ENCODE peak calls at places on chromosome 17, in six cellular contexts. J, Y, W, I, U and P are unnamed samples. For H3K36me3, the result is how much of the 10 kb centered on the place peaks cover.

GRCh38 chr17:1147664-1148063 is 32.1 kb downstream of the ABR start:
- DNase-seq in J (peak), Y (no peak), W (peak), I (peak), U (no peak), P (no peak)

GRCh38 chr17:72665841-72666518 is 426.5 kb downstream of the SLC39A11 start:
- DNase-seq in J (no peak), Y (no peak), W (no peak), I (no peak), U (no peak), P (no peak)

GRCh38 chr17:81392909-81393654 is 2.2 kb upstream of the BAHCC1 start:
- DNase-seq in J (peak), Y (no peak), W (no peak), I (no peak), U (no peak), P (no peak)

GRCh38 chr17:17104494-17104893 is 62.2 kb downstream of the MPRIP start:
- DNase-seq in J (no peak), Y (no peak), W (no peak), I (no peak), U (no peak), P (no peak)

GRCh38 chr17:40191237-40192208 is 14.3 kb downstream of the RAPGEFL1 start:
- DNase-seq in J (peak), Y (peak), W (peak), I (peak), U (peak), P (no peak)

GRCh38 chr17:29246638-29247037 is at the start of gene CRYBA1:
- DNase-seq in J (no peak), Y (no peak), W (no peak), I (no peak), U (no peak), P (no peak)

GRCh38 chr17:57832711-57833596 is 16.9 kb downstream of the MRPS23 start:
- DNase-seq in J (peak), Y (peak), W (peak), I (peak), U (peak), P (no peak)

GRCh38 chr17:74971842-74972106 is 785 bp downstream of the HID1 start:
- DNase-seq in J (no peak), Y (no peak), W (no peak), I (no peak), U (no peak), P (no peak)

GRCh38 chr17:13306310-13306962 is 288.6 kb upstream of the ELAC2 start:
- DNase-seq in J (peak), Y (no peak), W (peak), I (peak), U (no peak), P (peak)

GRCh38 chr17:40646791-40647548 is 648 bp downstream of the SMARCE1 start:
- DNase-seq in J (peak), Y (no peak), W (peak), I (peak), U (no peak), P (no peak)

GRCh38 chr17:57818066-57818465 is 31.8 kb downstream of the MRPS23 start:
- DNase-seq in J (no peak), Y (no peak), W (no peak), I (no peak), U (no peak), P (no peak)

GRCh38 chr17:80826346-80826954 is 165.2 kb upstream of the CHMP6 start:
- DNase-seq in J (no peak), Y (peak), W (no peak), I (no peak), U (peak), P (no peak)

GRCh38 chr17:40727447-40728231 is 24.1 kb upstream of the KRT24 start:
- DNase-seq in J (peak), Y (no peak), W (no peak), I (no peak), U (no peak), P (no peak)

GRCh38 chr17:5516060-5516792 is 29.9 kb downstream of the MIS12 start:
- DNase-seq in J (peak), Y (no peak), W (no peak), I (peak), U (peak), P (peak)

GRCh38 chr17:16033729-16034349 is 34.2 kb downstream of the TTC19 start:
- DNase-seq in J (no peak), Y (no peak), W (no peak), I (no peak), U (peak), P (no peak)
- H3K36me3 ChIP-seq in J (half or more), Y (half or more), W (half or more), I (half or more), U (half or more), P (under half)

GRCh38 chr17:43528988-43529814 is 16.9 kb downstream of the ETV4 start:
- DNase-seq in J (no peak), Y (no peak), W (no peak), I (no peak), U (peak), P (no peak)

GRCh38 chr17:43528319-43528987 is 17.7 kb downstream of the ETV4 start:
- DNase-seq in J (no peak), Y (peak), W (no peak), I (no peak), U (peak), P (no peak)

GRCh38 chr17:43531082-43531378 is 15.1 kb downstream of the ETV4 start:
- DNase-seq in J (no peak), Y (no peak), W (no peak), I (no peak), U (no peak), P (no peak)

GRCh38 chr17:43530303-43531081 is 15.6 kb downstream of the ETV4 start:
- DNase-seq in J (no peak), Y (peak), W (peak), I (peak), U (peak), P (no peak)

DNA sequence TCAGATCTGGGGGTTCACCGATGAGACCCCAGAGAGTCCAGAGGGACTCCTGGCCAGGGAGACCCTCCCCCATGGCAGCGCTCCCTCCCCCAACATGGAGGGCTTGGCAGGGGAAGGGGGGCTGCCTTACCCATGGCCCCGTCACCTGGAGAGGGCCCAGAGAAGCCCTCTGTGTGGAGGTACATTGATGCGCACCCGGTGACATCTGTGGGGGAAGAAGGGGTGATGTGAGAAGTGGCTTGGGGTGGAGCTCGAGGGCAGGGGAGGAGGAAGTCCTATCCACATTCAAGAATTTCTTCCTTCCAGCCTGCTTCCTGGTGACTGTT is 16.2 kb downstream of the ETV4 start:
- DNase-seq in J (no peak), Y (no peak), W (no peak), I (no peak), U (no peak), P (no peak)
- H3K4me3 ChIP-seq in J (no peak), Y (peak), W (no peak), I (no peak), U (no peak), P (no peak)

DNA sequence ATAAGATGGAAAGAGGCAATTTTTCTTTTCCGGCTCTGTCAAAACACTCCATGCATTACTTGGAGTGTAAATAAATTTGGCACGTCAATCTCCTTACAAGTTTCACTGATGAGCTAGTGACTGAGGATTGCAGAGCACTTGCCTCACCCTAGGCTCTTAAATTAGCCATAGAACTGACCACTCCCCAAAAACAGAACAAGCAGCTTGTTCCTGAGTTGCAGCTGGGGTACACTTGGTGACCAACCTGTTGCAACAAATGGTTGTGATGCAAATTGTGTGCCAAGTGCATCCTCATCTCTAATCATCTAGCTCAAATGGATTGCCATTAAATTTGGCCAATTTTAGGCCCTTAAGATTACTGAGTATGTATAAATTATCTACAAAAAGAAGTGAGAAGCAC is 67.0 kb downstream of the CACNG1 start:
- DNase-seq in J (no peak), Y (no peak), W (no peak), I (no peak), U (no peak), P (no peak)
- H3K36me3 ChIP-seq in J (under half), Y (half or more), W (under half), I (under half), U (half or more), P (under half)

DNA sequence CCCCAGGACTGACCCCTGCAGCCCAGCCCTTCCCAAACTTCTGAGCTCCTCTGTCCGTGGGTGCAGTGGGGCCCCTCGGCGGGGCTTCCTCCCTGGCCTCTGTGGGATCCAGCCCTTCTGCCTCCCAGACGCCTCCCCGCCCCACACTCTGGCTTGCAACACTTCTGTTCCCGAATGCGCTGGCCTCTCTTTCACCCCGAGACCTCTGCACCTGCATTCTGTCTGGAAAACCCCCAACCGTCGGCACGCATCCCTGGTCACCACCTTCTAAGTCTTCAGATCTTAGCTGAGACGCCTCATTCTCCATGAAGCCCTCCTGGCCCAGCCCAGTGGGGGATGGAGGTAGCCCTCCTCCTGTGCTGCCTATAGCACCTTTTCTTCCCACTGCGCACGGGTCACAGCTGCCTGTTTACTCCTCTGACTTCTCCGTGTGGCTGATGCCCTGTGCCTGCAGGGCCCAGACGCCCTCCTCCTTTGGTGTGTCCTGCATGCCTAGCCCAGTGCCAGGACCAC is 26.4 kb downstream of the TMEM235 start:
- DNase-seq in J (no peak), Y (peak), W (no peak), I (peak), U (peak), P (no peak)
- H3K4me3 ChIP-seq in J (no peak), Y (no peak), W (no peak), I (no peak), U (no peak), P (no peak)

GRCh38 chr17:32482568-32483320 is 4.0 kb upstream of the CDK5R1 start:
- DNase-seq in J (no peak), Y (no peak), W (no peak), I (no peak), U (peak), P (no peak)
- H3K36me3 ChIP-seq in J (under half), Y (half or more), W (under half), I (under half), U (half or more), P (under half)

DNA sequence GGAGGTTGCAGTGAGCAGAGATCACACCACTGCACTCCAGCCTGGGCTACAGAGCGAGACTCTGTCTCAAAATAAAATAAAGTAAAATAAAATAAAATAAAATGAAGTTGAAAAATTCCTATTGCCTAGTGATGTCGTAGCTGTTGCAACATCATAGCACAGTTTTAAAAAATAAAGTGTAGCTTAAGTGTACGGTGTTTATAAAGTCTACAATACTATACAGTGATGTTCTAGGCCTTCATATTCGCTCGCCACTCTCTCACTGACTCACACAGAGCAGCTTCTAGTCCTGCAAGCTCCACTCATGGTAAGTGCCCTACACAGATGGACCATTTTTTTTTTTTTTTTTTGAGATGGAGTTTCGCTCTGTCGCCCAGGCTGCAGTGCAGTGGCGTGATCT is 43.5 kb upstream of the MNT start:
- DNase-seq in J (no peak), Y (no peak), W (no peak), I (no peak), U (no peak), P (no peak)
- H3K4me3 ChIP-seq in J (no peak), Y (no peak), W (no peak), I (no peak), U (no peak), P (no peak)

GRCh38 chr17:41760878-41761277 is 25.6 kb downstream of the JUP start:
- DNase-seq in J (no peak), Y (no peak), W (no peak), I (no peak), U (no peak), P (no peak)
- H3K36me3 ChIP-seq in J (under half), Y (half or more), W (half or more), I (half or more), U (half or more), P (under half)

GRCh38 chr17:6857336-6857735 is 25.8 kb upstream of the TEKT1 start:
- DNase-seq in J (no peak), Y (no peak), W (no peak), I (no peak), U (no peak), P (no peak)

GRCh38 chr17:6856054-6856453 is 24.5 kb upstream of the TEKT1 start:
- DNase-seq in J (no peak), Y (no peak), W (no peak), I (no peak), U (no peak), P (no peak)

GRCh38 chr17:6857904-6858303 is 26.4 kb upstream of the TEKT1 start:
- DNase-seq in J (no peak), Y (no peak), W (no peak), I (no peak), U (no peak), P (no peak)

GRCh38 chr17:6853764-6854442 is 22.4 kb upstream of the TEKT1 start:
- DNase-seq in J (peak), Y (no peak), W (no peak), I (no peak), U (no peak), P (no peak)
- H3K4me3 ChIP-seq in J (peak), Y (no peak), W (no peak), I (no peak), U (peak), P (no peak)